ENCODE peak calls at places on chromosome X, in nine cellular contexts. One of them, this sample, is unnamed.

GRCh38 chrX:19782419-19782818 is 105.0 kb downstream of the SH3KBP1 start:
- DNase-seq in hepatocyte: no peak
- DNase-seq in PC-3: no peak
- DNase-seq in GM23248: no peak
- DNase-seq in HCT116: no peak
- DNase-seq in MM.1S: no peak
- DNase-seq in SK-N-SH: no peak
- DNase-seq in neural progenitor cell: no peak
- DNase-seq in GM23338: no peak
- DNase-seq in this sample: no peak

GRCh38 chrX:130118396-130118795 is 8.1 kb upstream of the ELF4 start:
- DNase-seq in hepatocyte: peak
- DNase-seq in PC-3: peak
- DNase-seq in GM23248: peak
- DNase-seq in HCT116: no peak
- DNase-seq in MM.1S: no peak
- DNase-seq in SK-N-SH: no peak
- DNase-seq in neural progenitor cell: no peak
- DNase-seq in GM23338: no peak
- DNase-seq in this sample: no peak

GRCh38 chrX:1534321-1535168 is 2.4 kb downstream of the P2RY8 start:
- DNase-seq in hepatocyte: no peak
- DNase-seq in PC-3: no peak
- DNase-seq in GM23248: no peak
- DNase-seq in HCT116: no peak
- DNase-seq in MM.1S: peak
- DNase-seq in SK-N-SH: no peak
- DNase-seq in neural progenitor cell: peak
- DNase-seq in GM23338: peak
- DNase-seq in this sample: peak

GRCh38 chrX:997631-998137 is 214.8 kb downstream of the CRLF2 start:
- DNase-seq in hepatocyte: no peak
- DNase-seq in PC-3: no peak
- DNase-seq in GM23248: no peak
- DNase-seq in HCT116: no peak
- DNase-seq in MM.1S: no peak
- DNase-seq in SK-N-SH: no peak
- DNase-seq in neural progenitor cell: peak
- DNase-seq in GM23338: peak
- DNase-seq in this sample: no peak

GRCh38 chrX:16239211-16239610 is 71.9 kb downstream of the MAGEB17 start:
- DNase-seq in hepatocyte: peak
- DNase-seq in PC-3: peak
- DNase-seq in GM23248: peak
- DNase-seq in HCT116: peak
- DNase-seq in MM.1S: no peak
- DNase-seq in SK-N-SH: no peak
- DNase-seq in neural progenitor cell: no peak
- DNase-seq in GM23338: no peak
- DNase-seq in this sample: no peak

GRCh38 chrX:7330551-7330950 is 182.6 kb upstream of the PUDP start:
- DNase-seq in hepatocyte: no peak
- DNase-seq in PC-3: no peak
- DNase-seq in GM23248: peak
- DNase-seq in HCT116: no peak
- DNase-seq in MM.1S: no peak
- DNase-seq in SK-N-SH: no peak
- DNase-seq in neural progenitor cell: no peak
- DNase-seq in GM23338: no peak
- DNase-seq in this sample: no peak

GRCh38 chrX:1212532-1212931 is at the start of gene CRLF2:
- DNase-seq in hepatocyte: no peak
- DNase-seq in PC-3: peak
- DNase-seq in GM23248: peak
- DNase-seq in HCT116: peak
- DNase-seq in MM.1S: peak
- DNase-seq in SK-N-SH: no peak
- DNase-seq in neural progenitor cell: no peak
- DNase-seq in GM23338: no peak
- DNase-seq in this sample: peak

GRCh38 chrX:24027985-24028384 is 999 bp upstream of the KLHL15 start:
- DNase-seq in hepatocyte: no peak
- DNase-seq in PC-3: no peak
- DNase-seq in GM23248: no peak
- DNase-seq in HCT116: no peak
- DNase-seq in MM.1S: no peak
- DNase-seq in SK-N-SH: no peak
- DNase-seq in neural progenitor cell: peak
- DNase-seq in GM23338: peak
- DNase-seq in this sample: no peak

GRCh38 chrX:1535241-1536041 is 1.5 kb downstream of the P2RY8 start:
- DNase-seq in hepatocyte: no peak
- DNase-seq in PC-3: no peak
- DNase-seq in GM23248: no peak
- DNase-seq in HCT116: no peak
- DNase-seq in MM.1S: peak
- DNase-seq in SK-N-SH: no peak
- DNase-seq in neural progenitor cell: no peak
- DNase-seq in GM23338: no peak
- DNase-seq in this sample: peak

GRCh38 chrX:149630681-149631292 is 805 bp downstream of the TMEM185A start:
- DNase-seq in hepatocyte: peak
- DNase-seq in PC-3: peak
- DNase-seq in GM23248: peak
- DNase-seq in HCT116: no peak
- DNase-seq in MM.1S: no peak
- DNase-seq in SK-N-SH: peak
- DNase-seq in neural progenitor cell: no peak
- DNase-seq in GM23338: no peak
- DNase-seq in this sample: no peak

GRCh38 chrX:129716507-129716906 is 22.3 kb upstream of the XPNPEP2 start:
- DNase-seq in hepatocyte: no peak
- DNase-seq in PC-3: no peak
- DNase-seq in GM23248: no peak
- DNase-seq in HCT116: no peak
- DNase-seq in MM.1S: no peak
- DNase-seq in SK-N-SH: no peak
- DNase-seq in neural progenitor cell: no peak
- DNase-seq in GM23338: no peak
- DNase-seq in this sample: no peak

GRCh38 chrX:115013705-115014104 is 3.7 kb downstream of the IL13RA2 start:
- DNase-seq in hepatocyte: no peak
- DNase-seq in PC-3: peak
- DNase-seq in GM23248: peak
- DNase-seq in HCT116: no peak
- DNase-seq in MM.1S: no peak
- DNase-seq in SK-N-SH: no peak
- DNase-seq in neural progenitor cell: no peak
- DNase-seq in GM23338: no peak
- DNase-seq in this sample: no peak

GRCh38 chrX:37958493-37959211 is 47.7 kb upstream of the SYTL5 start:
- DNase-seq in hepatocyte: peak
- DNase-seq in PC-3: no peak
- DNase-seq in GM23248: peak
- DNase-seq in HCT116: no peak
- DNase-seq in MM.1S: no peak
- DNase-seq in SK-N-SH: no peak
- DNase-seq in neural progenitor cell: no peak
- DNase-seq in GM23338: no peak
- DNase-seq in this sample: no peak

GRCh38 chrX:132532955-132533354 is 44.1 kb upstream of the MBNL3 start:
- DNase-seq in hepatocyte: no peak
- DNase-seq in PC-3: peak
- DNase-seq in GM23248: peak
- DNase-seq in HCT116: no peak
- DNase-seq in MM.1S: no peak
- DNase-seq in SK-N-SH: no peak
- DNase-seq in neural progenitor cell: no peak
- DNase-seq in GM23338: no peak
- DNase-seq in this sample: no peak

GRCh38 chrX:48468693-48469691 is 1.1 kb downstream of the SLC38A5 start:
- DNase-seq in hepatocyte: no peak
- DNase-seq in PC-3: no peak
- DNase-seq in GM23248: no peak
- DNase-seq in HCT116: no peak
- DNase-seq in MM.1S: peak
- DNase-seq in SK-N-SH: no peak
- DNase-seq in neural progenitor cell: peak
- DNase-seq in GM23338: peak
- DNase-seq in this sample: peak

GRCh38 chrX:323721-324628 is 5.4 kb upstream of the GTPBP6 start:
- DNase-seq in hepatocyte: peak
- DNase-seq in PC-3: peak
- DNase-seq in GM23248: peak
- DNase-seq in HCT116: peak
- DNase-seq in MM.1S: peak
- DNase-seq in SK-N-SH: peak
- DNase-seq in neural progenitor cell: peak
- DNase-seq in GM23338: peak
- DNase-seq in this sample: peak

DNA sequence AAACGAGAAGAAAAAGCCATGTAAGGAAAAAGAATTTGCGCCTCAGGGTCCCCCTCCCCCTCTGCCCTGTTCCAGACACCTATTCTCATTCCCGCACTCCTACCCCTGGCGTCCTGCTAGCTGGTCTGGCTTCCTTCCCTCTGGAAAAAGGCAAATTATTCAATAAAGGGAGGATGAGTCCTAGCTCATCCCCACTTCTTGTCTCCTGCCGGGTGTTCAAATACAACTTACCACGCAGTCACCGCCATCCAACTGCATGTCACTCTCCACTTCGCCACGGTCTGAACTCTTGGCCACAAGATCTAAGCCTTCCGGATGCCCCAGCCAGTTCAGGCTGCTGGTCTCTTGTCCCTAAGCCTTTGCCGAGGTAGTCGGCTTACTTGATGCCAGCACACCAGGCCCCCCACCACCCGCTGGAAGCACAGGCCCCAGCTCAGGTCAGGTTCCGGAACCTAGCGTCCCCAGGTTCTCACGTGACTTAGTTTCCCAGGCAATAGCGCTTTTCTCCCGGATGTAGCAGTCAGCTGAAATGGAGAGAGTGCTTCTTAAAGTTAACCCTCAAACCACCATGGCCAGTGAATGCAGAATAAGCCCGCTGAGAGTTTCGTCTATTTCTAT is 209.6 kb upstream of the SPIN4 start:
- DNase-seq in hepatocyte: peak
- DNase-seq in PC-3: peak
- DNase-seq in GM23248: peak
- DNase-seq in HCT116: peak
- DNase-seq in MM.1S: peak
- DNase-seq in SK-N-SH: peak
- DNase-seq in neural progenitor cell: peak
- DNase-seq in GM23338: peak
- DNase-seq in this sample: no peak
- H3K27ac ChIP-seq in hepatocyte: peak
- H3K27ac ChIP-seq in PC-3: peak
- H3K27ac ChIP-seq in GM23248: peak
- H3K27ac ChIP-seq in HCT116: peak
- H3K27ac ChIP-seq in MM.1S: peak
- H3K27ac ChIP-seq in SK-N-SH: peak
- H3K27ac ChIP-seq in neural progenitor cell: peak
- H3K27ac ChIP-seq in GM23338: peak
- H3K27ac ChIP-seq in this sample: no peak

GRCh38 chrX:40434947-40435346 is 145.8 kb upstream of the ATP6AP2 start:
- DNase-seq in hepatocyte: peak
- DNase-seq in PC-3: no peak
- DNase-seq in GM23248: peak
- DNase-seq in HCT116: no peak
- DNase-seq in MM.1S: no peak
- DNase-seq in SK-N-SH: peak
- DNase-seq in neural progenitor cell: peak
- DNase-seq in GM23338: peak
- DNase-seq in this sample: no peak
- TF ChIP-seq EZH2phosphoT487 in hepatocyte: no peak
- TF ChIP-seq EZH2phosphoT487 in PC-3: no peak
- TF ChIP-seq EZH2phosphoT487 in GM23248: no peak
- TF ChIP-seq EZH2phosphoT487 in HCT116: no peak
- TF ChIP-seq EZH2phosphoT487 in MM.1S: no peak
- TF ChIP-seq EZH2phosphoT487 in SK-N-SH: no peak
- TF ChIP-seq EZH2phosphoT487 in neural progenitor cell: no peak
- TF ChIP-seq EZH2phosphoT487 in GM23338: no peak
- TF ChIP-seq EZH2phosphoT487 in this sample: no peak

DNA sequence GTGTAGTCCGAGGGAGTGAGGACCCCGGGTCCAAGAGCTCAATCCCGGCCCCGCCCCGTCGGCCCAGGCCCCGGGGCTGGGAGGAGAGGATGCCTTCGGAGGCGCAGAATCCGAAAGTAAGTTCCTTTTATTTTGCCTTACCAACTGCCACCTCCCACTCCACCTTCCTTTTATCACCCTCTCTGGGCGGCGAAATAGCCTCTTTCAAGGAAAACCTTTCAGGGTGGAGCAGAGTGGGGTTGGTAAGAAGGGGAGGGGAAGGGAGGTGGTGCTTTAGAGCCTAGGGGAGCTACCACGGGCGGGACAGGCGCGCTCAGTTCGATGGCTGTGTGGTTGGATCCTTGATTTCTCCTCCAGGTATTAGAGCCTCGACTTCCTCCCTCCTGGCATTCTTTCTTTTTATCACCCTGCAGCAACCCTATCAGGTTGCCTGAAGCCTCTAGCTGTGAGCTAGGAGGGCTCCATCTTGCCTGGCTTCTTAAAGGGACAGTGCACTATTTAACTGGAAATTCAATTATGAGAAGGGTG is 191.2 kb downstream of the RRAGB start:
- DNase-seq in hepatocyte: peak
- DNase-seq in PC-3: peak
- DNase-seq in GM23248: peak
- DNase-seq in HCT116: no peak
- DNase-seq in MM.1S: peak
- DNase-seq in SK-N-SH: no peak
- DNase-seq in neural progenitor cell: peak
- DNase-seq in GM23338: peak
- DNase-seq in this sample: no peak
- H3K27ac ChIP-seq in hepatocyte: peak
- H3K27ac ChIP-seq in PC-3: peak
- H3K27ac ChIP-seq in GM23248: no peak
- H3K27ac ChIP-seq in HCT116: peak
- H3K27ac ChIP-seq in MM.1S: peak
- H3K27ac ChIP-seq in SK-N-SH: no peak
- H3K27ac ChIP-seq in neural progenitor cell: no peak
- H3K27ac ChIP-seq in GM23338: peak
- H3K27ac ChIP-seq in this sample: no peak

DNA sequence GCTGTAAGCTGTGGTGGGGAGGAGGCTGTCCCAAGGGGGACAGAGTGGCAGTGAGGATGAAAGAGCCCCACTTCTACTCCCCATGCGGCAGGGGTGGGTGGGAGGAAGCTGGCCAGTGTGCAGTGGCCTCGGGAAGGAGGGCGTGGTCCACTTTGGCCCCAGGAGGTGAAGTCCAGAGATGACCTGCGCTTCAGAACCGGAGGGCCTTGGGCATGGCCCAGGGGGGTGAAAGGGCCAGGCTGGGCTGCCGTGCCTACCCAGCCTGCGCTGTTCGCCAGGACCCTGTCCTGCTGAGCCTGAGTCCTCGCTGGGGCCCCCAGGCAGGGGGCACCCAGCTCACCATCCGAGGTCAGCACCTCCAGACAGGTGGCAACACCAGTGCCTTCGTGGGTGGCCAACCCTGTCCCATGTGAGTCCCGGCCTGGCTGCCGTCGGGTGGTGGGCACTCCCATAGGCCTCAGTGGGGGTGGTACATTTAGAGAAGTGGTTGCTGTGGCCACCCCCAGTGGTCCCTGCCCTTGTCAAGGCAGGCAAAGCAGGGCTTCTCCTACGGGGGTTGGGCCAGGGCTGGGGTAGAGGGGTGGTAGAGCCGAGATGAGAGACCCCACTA is 8.1 kb upstream of the SRPK3 start:
- DNase-seq in hepatocyte: no peak
- DNase-seq in PC-3: no peak
- DNase-seq in GM23248: no peak
- DNase-seq in HCT116: no peak
- DNase-seq in MM.1S: no peak
- DNase-seq in SK-N-SH: peak
- DNase-seq in neural progenitor cell: no peak
- DNase-seq in GM23338: no peak
- DNase-seq in this sample: no peak
- TF ChIP-seq EZH2phosphoT487 in hepatocyte: no peak
- TF ChIP-seq EZH2phosphoT487 in PC-3: no peak
- TF ChIP-seq EZH2phosphoT487 in GM23248: no peak
- TF ChIP-seq EZH2phosphoT487 in HCT116: no peak
- TF ChIP-seq EZH2phosphoT487 in MM.1S: no peak
- TF ChIP-seq EZH2phosphoT487 in SK-N-SH: no peak
- TF ChIP-seq EZH2phosphoT487 in neural progenitor cell: no peak
- TF ChIP-seq EZH2phosphoT487 in GM23338: no peak
- TF ChIP-seq EZH2phosphoT487 in this sample: no peak

This sample was measured in OCI-LY7.